ENCODE peak calls at places on chromosomes 2 and 18, in six cellular contexts. S is stimulated activated CD4-positive, alpha-beta T cell treated with anti-CD3 and anti-CD28 coated beads, TNF-alpha, amount 100 ng/mL, for 1 hour; N is fibroblast of mammary gland; M is AG09319; X is RPMI7951; B is stimulated activated CD8-positive, alpha-beta memory T cell treated with anti-CD3 and anti-CD28 coated beads, Interleukin-15, amount 100 ng/mL, for 1 hour. J is an unnamed sample.

GRCh38 chr2:58594762-58595161 is 353.6 kb upstream of the FANCL start:
- DNase-seq in S (no peak), N (no peak), M (no peak), X (no peak), B (no peak), J (no peak)

GRCh38 chr18:66819235-66819634 is 215.3 kb upstream of the CDH19 start:
- DNase-seq in S (no peak), N (no peak), M (no peak), X (no peak), B (no peak), J (no peak)

GRCh38 chr18:48766487-48766886 is 184.3 kb downstream of the SMAD7 start:
- DNase-seq in S (no peak), N (no peak), M (no peak), X (no peak), B (no peak), J (no peak)

GRCh38 chr2:56680971-56681631 is 497.3 kb downstream of the CCDC85A start:
- DNase-seq in S (no peak), N (peak; percentile 51), M (no peak), X (peak; percentile 85), B (no peak), J (no peak)

GRCh38 chr2:76320716-76321115 is 610.0 kb upstream of the GCFC2 start:
- DNase-seq in S (no peak), N (no peak), M (no peak), X (no peak), B (no peak), J (no peak)

GRCh38 chr2:66536290-66536673 is 101.4 kb downstream of the MEIS1 start:
- DNase-seq in S (no peak), N (no peak), M (no peak), X (no peak), B (no peak), J (no peak)

GRCh38 chr2:42125887-42126594 is 43.1 kb upstream of the EML4 start:
- DNase-seq in S (no peak), N (peak; percentile 60), M (no peak), X (no peak), B (no peak), J (peak; percentile 52)

GRCh38 chr18:14784133-14784532 is 36.2 kb downstream of the ANKRD30B start:
- DNase-seq in S (no peak), N (no peak), M (no peak), X (no peak), B (no peak), J (no peak)

GRCh38 chr2:29295843-29296242 is 180.6 kb downstream of the CLIP4 start:
- DNase-seq in S (no peak), N (peak; percentile 23), M (no peak), X (peak; percentile 26), B (no peak), J (no peak)

GRCh38 chr2:219119422-219120043 is 41.1 kb downstream of the NHEJ1 start:
- DNase-seq in S (peak; percentile 43), N (peak; percentile 67), M (peak; percentile 20), X (peak; percentile 49), B (peak; percentile 34), J (peak; percentile 57)

GRCh38 chr18:55338955-55339662 is 248.9 kb downstream of the TCF4 start:
- DNase-seq in S (no peak), N (peak; percentile 53), M (no peak), X (no peak), B (no peak), J (no peak)

GRCh38 chr2:127157651-127158460 is 50.9 kb upstream of the BIN1 start:
- DNase-seq in S (no peak), N (no peak), M (no peak), X (peak; percentile 77), B (no peak), J (no peak)

GRCh38 chr2:26585100-26585499 is 56.1 kb downstream of the CIB4 start:
- DNase-seq in S (no peak), N (no peak), M (no peak), X (no peak), B (no peak), J (no peak)

GRCh38 chr2:142907653-142908052 is 30.2 kb downstream of the KYNU start:
- DNase-seq in S (no peak), N (no peak), M (no peak), X (no peak), B (no peak), J (no peak)

GRCh38 chr2:164560181-164560792 is 61.0 kb downstream of the GRB14 start:
- DNase-seq in S (no peak), N (peak; percentile 32), M (peak; percentile 4), X (no peak), B (no peak), J (peak; percentile 11)

GRCh38 chr2:84782717-84783442 is 98.0 kb downstream of the TRABD2A start:
- DNase-seq in S (no peak), N (peak; percentile 6), M (no peak), X (no peak), B (no peak), J (no peak)

GRCh38 chr18:13513015-13513414 is 213.3 kb downstream of the FAM210A start:
- DNase-seq in S (no peak), N (no peak), M (no peak), X (no peak), B (no peak), J (no peak)

GRCh38 chr2:165203689-165204559 is at the start of gene SCN3A:
- DNase-seq in S (no peak), N (peak; percentile 43), M (no peak), X (peak; percentile 35), B (no peak), J (peak; percentile 16)

GRCh38 chr18:12255626-12256026 is 1.5 kb downstream of the CIDEA start:
- DNase-seq in S (no peak), N (peak; percentile 43), M (no peak), X (no peak), B (no peak), J (no peak)